ENCODE peak calls at places on chromosomes 13 and 19, in ten cellular contexts. W is aorta; G is NB4; O is left cardiac atrium; S is stimulated activated CD8-positive, alpha-beta memory T cell treated with anti-CD3 and anti-CD28 coated beads, Interleukin-15, amount 100 ng/mL, for 1 hour; A is HS-27A; D is Ammon's horn; U is T-helper 1 cell; Z is foreskin fibroblast; R is NCI-H1092 treated with DMSO at 0.1 percent for 48 hours. Q is an unnamed sample.

GRCh38 chr13:25232937-25233515 is 54.3 kb downstream of the MTMR6 start:
- DNase-seq in U (no peak), S (no peak), D (peak), G (peak), Z (no peak), R (peak), W (no peak), A (no peak), O (no peak), Q (peak)

GRCh38 chr13:76848596-76848995 is 37.6 kb downstream of the KCTD12 start:
- DNase-seq in D (no peak), O (peak), U (no peak), G (peak), W (no peak), S (no peak), A (no peak), Z (peak), R (peak), Q (peak)

GRCh38 chr13:114001331-114002008 is 27.6 kb upstream of the C13orf46 start:
- DNase-seq in R (no peak), G (no peak), A (no peak), D (no peak), O (peak), Z (no peak), S (no peak), U (no peak), W (peak), Q (no peak)

GRCh38 chr19:19655051-19655594 is 8.4 kb downstream of the ATP13A1 start:
- DNase-seq in U (no peak), A (no peak), R (no peak), W (no peak), O (no peak), D (no peak), Z (no peak), S (no peak), G (no peak), Q (no peak)

GRCh38 chr19:37303591-37304171 is 67.2 kb upstream of the ZNF527 start:
- DNase-seq in D (no peak), U (no peak), W (peak), A (no peak), O (no peak), R (no peak), G (no peak), S (no peak), Z (no peak), Q (peak)

GRCh38 chr19:17865364-17866311 is 5.9 kb downstream of the RPL18A start:
- DNase-seq in R (no peak), A (no peak), G (peak), O (no peak), U (no peak), W (no peak), Z (no peak), D (no peak), S (no peak), Q (no peak)

GRCh38 chr13:81821259-81821658 is 1480.3 kb upstream of the SPRY2 start:
- DNase-seq in U (no peak), D (no peak), S (no peak), Z (no peak), R (no peak), A (no peak), G (no peak), W (peak), O (no peak), Q (no peak)

GRCh38 chr13:79688741-79689140 is 207.8 kb downstream of the NDFIP2 start:
- DNase-seq in O (no peak), G (no peak), Z (no peak), D (no peak), S (no peak), R (no peak), A (no peak), W (no peak), U (no peak), Q (no peak)

GRCh38 chr13:30340367-30341184 is 33.2 kb upstream of the KATNAL1 start:
- DNase-seq in G (peak), O (peak), A (no peak), R (no peak), D (no peak), W (peak), Z (peak), S (no peak), U (no peak), Q (peak)

GRCh38 chr19:38024991-38025716 is 118.1 kb downstream of the SIPA1L3 start:
- DNase-seq in W (no peak), R (peak), Z (no peak), U (no peak), S (no peak), A (no peak), G (no peak), O (no peak), D (peak), Q (no peak)

GRCh38 chr19:38033658-38034150 is 126.7 kb downstream of the SIPA1L3 start:
- DNase-seq in S (no peak), U (no peak), R (no peak), Z (no peak), D (no peak), W (no peak), A (no peak), O (no peak), G (no peak), Q (no peak)

GRCh38 chr19:6350688-6351087 is 10.6 kb upstream of the CLPP start:
- DNase-seq in G (no peak), U (no peak), Z (no peak), D (no peak), W (no peak), R (no peak), S (no peak), O (no peak), A (no peak), Q (no peak)